ENCODE peak calls at places on chromosomes 3 and 15, in ten cellular contexts. D is NCI-H1092 treated with DMSO at 0.1 percent for 48 hours; A is left ventricle myocardium inferior; X is activated T-cell treated with anti-CD3 and anti-CD28 coated beads, Interleukin-2, amount 50 U/mL, for 1 hour; I is stimulated activated CD4-positive, alpha-beta T cell treated with anti-CD3 and anti-CD28 coated beads, TNF-alpha, amount 100 ng/mL, for 4 hours; T is left ventricle myocardium superior; L is iris pigment epithelial cell; S is sigmoid colon; K is NCI-H187; M is effector memory CD4-positive, alpha-beta T cell. R is an unnamed sample.

GRCh38 chr3:16723994-16724393 is 118.8 kb upstream of the DAZL start:
- DNase-seq in D (no peak), A (no peak), X (no peak), I (no peak), T (no peak), L (peak), S (no peak), K (no peak), M (no peak), R (peak)

GRCh38 chr3:66498718-66499611 is 1.9 kb downstream of the LRIG1 start:
- DNase-seq in D (no peak), A (no peak), X (no peak), I (no peak), T (peak), L (peak), S (peak), K (no peak), M (no peak), R (no peak)

GRCh38 chr3:149575213-149575961 is 82.4 kb downstream of the WWTR1 start:
- DNase-seq in D (peak), A (peak), X (no peak), I (no peak), T (peak), L (peak), S (peak), K (no peak), M (no peak), R (no peak)

GRCh38 chr3:45123841-45124269 is 22.3 kb downstream of the CDCP1 start:
- DNase-seq in D (no peak), A (no peak), X (no peak), I (no peak), T (no peak), L (peak), S (no peak), K (no peak), M (no peak), R (no peak)

GRCh38 chr15:84911879-84912660 is 27.6 kb downstream of the SLC28A1 start:
- DNase-seq in D (no peak), A (peak), X (no peak), I (no peak), T (peak), L (peak), S (peak), K (no peak), M (no peak), R (no peak)

GRCh38 chr3:123757281-123757940 is 126.7 kb downstream of the MYLK start:
- DNase-seq in D (no peak), A (peak), X (no peak), I (no peak), T (peak), L (no peak), S (peak), K (no peak), M (no peak), R (peak)

GRCh38 chr3:186225603-186226002 is 116.7 kb upstream of the ETV5 start:
- DNase-seq in D (no peak), A (no peak), X (no peak), I (no peak), T (no peak), L (peak), S (no peak), K (no peak), M (no peak), R (no peak)

GRCh38 chr3:120025520-120025919 is 68.7 kb downstream of the GSK3B start:
- DNase-seq in D (no peak), A (no peak), X (no peak), I (no peak), T (no peak), L (peak), S (no peak), K (no peak), M (no peak), R (no peak)

GRCh38 chr3:21979706-21980105 is 228.7 kb upstream of the ZNF385D start:
- DNase-seq in D (no peak), A (no peak), X (no peak), I (no peak), T (no peak), L (peak), S (no peak), K (no peak), M (no peak), R (no peak)

GRCh38 chr3:105868450-105868744 is 415 bp downstream of the CBLB start:
- DNase-seq in D (peak), A (peak), X (no peak), I (no peak), T (peak), L (peak), S (peak), K (peak), M (peak), R (no peak)

GRCh38 chr3:181887685-181888084 is 176.0 kb downstream of the SOX2 start:
- DNase-seq in D (no peak), A (no peak), X (no peak), I (no peak), T (no peak), L (no peak), S (no peak), K (no peak), M (no peak), R (no peak)

GRCh38 chr15:66827039-66827697 is 125.1 kb downstream of the SMAD6 start:
- DNase-seq in D (no peak), A (no peak), X (no peak), I (no peak), T (no peak), L (no peak), S (no peak), K (no peak), M (no peak), R (no peak)

GRCh38 chr3:66822059-66823009 is 175.8 kb upstream of the KBTBD8 start:
- DNase-seq in D (peak), A (peak), X (peak), I (peak), T (peak), L (peak), S (peak), K (peak), M (peak), R (peak)

GRCh38 chr3:42214565-42215283 is 51.3 kb downstream of the CCK start:
- DNase-seq in D (no peak), A (no peak), X (no peak), I (no peak), T (no peak), L (peak), S (no peak), K (no peak), M (no peak), R (no peak)

GRCh38 chr15:50137330-50137761 is 18.3 kb upstream of the ATP8B4 start:
- DNase-seq in D (no peak), A (no peak), X (no peak), I (no peak), T (no peak), L (peak), S (no peak), K (no peak), M (no peak), R (no peak)

GRCh38 chr3:101138817-101139216 is 145.6 kb upstream of the ABI3BP start:
- DNase-seq in D (no peak), A (no peak), X (no peak), I (no peak), T (no peak), L (no peak), S (no peak), K (no peak), M (no peak), R (no peak)

GRCh38 chr3:85576091-85576690 is 617.4 kb downstream of the CADM2 start:
- DNase-seq in D (peak), A (no peak), X (no peak), I (no peak), T (peak), L (peak), S (peak), K (no peak), M (peak), R (peak)

GRCh38 chr15:96858693-96859092 is 528.2 kb downstream of the NR2F2 start:
- DNase-seq in D (no peak), A (no peak), X (no peak), I (no peak), T (no peak), L (no peak), S (no peak), K (no peak), M (no peak), R (no peak)

GRCh38 chr3:182693723-182694122 is 99.6 kb upstream of the ATP11B start:
- DNase-seq in D (no peak), A (no peak), X (no peak), I (no peak), T (no peak), L (no peak), S (no peak), K (no peak), M (no peak), R (no peak)

GRCh38 chr3:42161050-42161935 is 70.1 kb downstream of the TRAK1 start:
- DNase-seq in D (no peak), A (no peak), X (no peak), I (no peak), T (no peak), L (peak), S (peak), K (no peak), M (no peak), R (no peak)

GRCh38 chr3:13822042-13822441 is 57.8 kb downstream of the WNT7A start:
- DNase-seq in D (no peak), A (no peak), X (no peak), I (no peak), T (no peak), L (peak), S (no peak), K (no peak), M (no peak), R (no peak)

GRCh38 chr15:42104095-42104891 is 9.9 kb upstream of the PLA2G4D start:
- DNase-seq in D (no peak), A (no peak), X (no peak), I (no peak), T (no peak), L (no peak), S (no peak), K (no peak), M (no peak), R (no peak)

GRCh38 chr3:14703128-14703750 is 28.3 kb downstream of the C3orf20 start:
- DNase-seq in D (no peak), A (no peak), X (no peak), I (no peak), T (no peak), L (no peak), S (no peak), K (no peak), M (no peak), R (no peak)

GRCh38 chr3:54034971-54035370 is 87.4 kb upstream of the CACNA2D3 start:
- DNase-seq in D (no peak), A (no peak), X (no peak), I (no peak), T (no peak), L (no peak), S (no peak), K (no peak), M (no peak), R (no peak)

R was measured in AML-193.